ENCODE peak calls at places on chromosome 18, in seven cellular contexts. F is foreskin fibroblast, Z is lower lobe of right lung, O is AG04449, R is tibial artery, E is IMR-90, I is HFF-Myc. U is an unnamed sample.

GRCh38 chr18:78304199-78304826 is 675.3 kb upstream of the SALL3 start:
- DNase-seq in Z (no peak), I (no peak), O (no peak), E (no peak), R (no peak), F (no peak), U (no peak)

GRCh38 chr18:68034293-68034692 is 517.8 kb upstream of the DSEL start:
- DNase-seq in Z (no peak), E (peak), O (no peak), R (no peak), F (peak), I (peak), U (no peak)

GRCh38 chr18:41073372-41073954 is 881.6 kb upstream of the PIK3C3 start:
- DNase-seq in I (peak), F (peak), E (peak), R (no peak), O (peak), Z (no peak), U (peak)

GRCh38 chr18:21155443-21155842 is 43.8 kb upstream of the ROCK1 start:
- DNase-seq in R (no peak), O (no peak), F (no peak), I (no peak), E (no peak), Z (no peak), U (no peak)

GRCh38 chr18:70280007-70280925 is 8.6 kb upstream of the SOCS6 start:
- DNase-seq in Z (no peak), E (peak), F (peak), R (no peak), I (no peak), O (no peak), U (no peak)

GRCh38 chr18:46426311-46427047 is 230.5 kb downstream of the LOXHD1 start:
- DNase-seq in F (no peak), Z (no peak), I (no peak), O (no peak), R (no peak), E (no peak), U (no peak)

GRCh38 chr18:3836937-3837336 is 387.0 kb downstream of the TGIF1 start:
- DNase-seq in E (no peak), I (no peak), Z (no peak), F (no peak), O (no peak), R (no peak), U (no peak)

GRCh38 chr18:2108581-2108980 is 462.7 kb downstream of the METTL4 start:
- DNase-seq in E (no peak), Z (no peak), F (no peak), R (no peak), I (no peak), O (no peak), U (peak)

GRCh38 chr18:2402084-2402483 is 169.2 kb downstream of the METTL4 start:
- DNase-seq in O (peak), I (no peak), Z (no peak), R (no peak), F (no peak), E (peak), U (no peak)

GRCh38 chr18:76405761-76406356 is 89.2 kb downstream of the ZNF516 start:
- DNase-seq in I (no peak), F (no peak), Z (peak), E (peak), R (no peak), O (no peak), U (no peak)

GRCh38 chr18:12628706-12629702 is 28.9 kb downstream of the SPIRE1 start:
- DNase-seq in F (peak), R (no peak), E (peak), Z (no peak), O (no peak), I (no peak), U (no peak)

GRCh38 chr18:77899972-77900754 is 650.5 kb downstream of the GALR1 start:
- DNase-seq in E (no peak), I (no peak), O (no peak), R (no peak), Z (no peak), F (peak), U (no peak)

GRCh38 chr18:36446059-36446458 is 148.5 kb downstream of the FHOD3 start:
- DNase-seq in I (no peak), Z (no peak), F (no peak), E (peak), O (no peak), R (no peak), U (no peak)

GRCh38 chr18:27428120-27428519 is 243.0 kb upstream of the CHST9 start:
- DNase-seq in I (no peak), R (no peak), F (no peak), Z (no peak), E (no peak), O (no peak), U (no peak)

GRCh38 chr18:9417081-9417841 is 58.1 kb upstream of the RALBP1 start:
- DNase-seq in O (peak), I (no peak), Z (peak), F (peak), R (no peak), E (peak), U (peak)

GRCh38 chr18:42752921-42753320 is 362.6 kb downstream of the RIT2 start:
- DNase-seq in R (no peak), Z (no peak), E (no peak), O (no peak), F (no peak), I (no peak), U (no peak)

GRCh38 chr18:53534695-53535094 is 689.8 kb downstream of the MBD2 start:
- DNase-seq in Z (no peak), R (no peak), E (no peak), F (no peak), I (no peak), O (no peak), U (no peak)

GRCh38 chr18:46759885-46760284 is 3.0 kb upstream of the ST8SIA5 start:
- DNase-seq in F (no peak), Z (no peak), I (no peak), R (no peak), E (no peak), O (no peak), U (no peak)

GRCh38 chr18:65735166-65735565 is 15.6 kb upstream of the CDH7 start:
- DNase-seq in I (no peak), Z (no peak), F (no peak), O (no peak), R (no peak), E (no peak), U (no peak)

GRCh38 chr18:45384137-45384998 is 230.9 kb upstream of the SLC14A2 start:
- DNase-seq in E (peak), I (peak), R (no peak), Z (no peak), O (no peak), F (no peak), U (no peak)

GRCh38 chr18:35697869-35698268 is 116.3 kb downstream of the GALNT1 start:
- DNase-seq in F (no peak), R (no peak), I (no peak), E (no peak), O (no peak), Z (no peak), U (no peak)

GRCh38 chr18:70024088-70024487 is 76.4 kb upstream of the CD226 start:
- DNase-seq in Z (no peak), I (no peak), F (no peak), R (no peak), E (no peak), O (no peak), U (no peak)

GRCh38 chr18:7872569-7872968 is 305.5 kb downstream of the PTPRM start:
- DNase-seq in F (peak), I (peak), E (peak), Z (no peak), O (no peak), R (no peak), U (no peak)

GRCh38 chr18:7876354-7876753 is 309.2 kb downstream of the PTPRM start:
- DNase-seq in Z (no peak), I (no peak), E (no peak), R (no peak), F (no peak), O (no peak), U (no peak)

GRCh38 chr18:7873316-7873715 is 306.2 kb downstream of the PTPRM start:
- DNase-seq in O (no peak), R (no peak), I (no peak), E (no peak), F (no peak), Z (no peak), U (no peak)

GRCh38 chr18:7870855-7871254 is 303.7 kb downstream of the PTPRM start:
- DNase-seq in E (peak), O (no peak), R (no peak), F (peak), Z (no peak), I (peak), U (no peak)

DNA sequence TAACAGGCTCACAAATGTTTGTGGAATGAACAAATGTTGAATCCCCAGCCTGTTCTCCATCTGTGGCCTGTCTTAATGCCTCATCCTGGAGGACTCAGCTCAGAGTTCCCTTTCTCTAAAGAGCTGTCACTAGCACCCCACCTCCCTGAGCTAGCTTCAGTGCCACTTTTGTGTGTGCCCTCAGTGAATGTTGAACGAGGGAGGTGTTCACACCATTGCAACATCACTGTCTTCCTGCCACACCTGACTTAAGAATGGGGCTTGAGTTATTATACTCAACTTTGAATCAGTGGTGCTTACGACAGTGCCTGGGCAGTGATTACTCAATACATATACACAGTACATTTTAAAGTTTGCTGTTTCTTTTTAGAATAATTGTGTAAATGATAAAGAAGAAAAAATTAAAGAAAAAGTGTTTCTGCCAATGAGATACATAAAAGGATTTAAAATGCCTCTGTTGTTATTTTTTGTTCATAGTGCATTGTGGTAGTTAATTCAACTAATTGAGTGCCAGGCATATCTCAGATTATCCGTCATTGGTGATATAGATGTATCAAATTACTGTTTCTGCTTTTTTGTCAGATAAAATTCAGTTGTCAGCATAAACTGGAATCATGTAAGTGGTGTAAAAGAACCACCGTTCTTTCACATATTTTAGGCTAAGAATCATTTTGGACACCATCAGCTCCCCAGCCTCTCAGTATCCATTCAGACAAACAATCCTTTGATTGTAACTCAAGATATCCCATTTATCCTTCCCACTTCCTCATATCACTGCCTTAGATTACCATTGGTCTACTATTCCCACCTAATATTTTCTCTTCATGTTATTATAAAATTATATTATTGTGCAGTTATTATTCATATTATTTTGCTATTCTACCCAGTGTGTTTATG is 304.7 kb downstream of the PTPRM start:
- DNase-seq in R (no peak), Z (no peak), F (no peak), O (no peak), I (no peak), E (peak), U (no peak)
- H3K4me3 ChIP-seq in R (no peak), Z (no peak), F (no peak), O (no peak), I (no peak), E (no peak), U (no peak)

GRCh38 chr18:48968412-48969215 is 17.8 kb upstream of the SMAD7 start:
- DNase-seq in E (no peak), I (no peak), Z (no peak), O (no peak), F (no peak), R (no peak), U (no peak)
- H3K4me3 ChIP-seq in E (no peak), I (no peak), Z (no peak), O (no peak), F (no peak), R (no peak), U (no peak)

DNA sequence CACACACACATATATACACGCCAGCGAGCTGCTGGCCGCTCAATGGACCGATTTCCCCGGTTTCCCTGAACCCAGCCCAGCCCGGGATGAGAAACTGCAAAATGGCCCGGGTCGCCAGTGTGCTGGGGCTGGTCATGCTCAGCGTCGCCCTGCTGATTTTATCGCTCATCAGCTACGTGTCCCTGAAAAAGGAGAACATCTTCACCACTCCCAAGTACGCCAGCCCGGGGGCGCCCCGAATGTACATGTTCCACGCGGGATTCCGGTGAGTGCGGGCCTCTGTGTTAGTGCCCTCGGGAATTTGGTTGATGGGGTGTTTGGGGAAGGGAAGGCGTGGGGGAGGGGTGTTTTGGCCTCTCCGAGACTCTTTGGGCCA is 392 bp downstream of the ST8SIA3 start:
- DNase-seq in I (no peak), O (no peak), Z (no peak), F (no peak), E (no peak), R (no peak), U (no peak)
- H3K4me3 ChIP-seq in I (no peak), O (no peak), Z (no peak), F (no peak), E (no peak), R (no peak), U (no peak)

DNA sequence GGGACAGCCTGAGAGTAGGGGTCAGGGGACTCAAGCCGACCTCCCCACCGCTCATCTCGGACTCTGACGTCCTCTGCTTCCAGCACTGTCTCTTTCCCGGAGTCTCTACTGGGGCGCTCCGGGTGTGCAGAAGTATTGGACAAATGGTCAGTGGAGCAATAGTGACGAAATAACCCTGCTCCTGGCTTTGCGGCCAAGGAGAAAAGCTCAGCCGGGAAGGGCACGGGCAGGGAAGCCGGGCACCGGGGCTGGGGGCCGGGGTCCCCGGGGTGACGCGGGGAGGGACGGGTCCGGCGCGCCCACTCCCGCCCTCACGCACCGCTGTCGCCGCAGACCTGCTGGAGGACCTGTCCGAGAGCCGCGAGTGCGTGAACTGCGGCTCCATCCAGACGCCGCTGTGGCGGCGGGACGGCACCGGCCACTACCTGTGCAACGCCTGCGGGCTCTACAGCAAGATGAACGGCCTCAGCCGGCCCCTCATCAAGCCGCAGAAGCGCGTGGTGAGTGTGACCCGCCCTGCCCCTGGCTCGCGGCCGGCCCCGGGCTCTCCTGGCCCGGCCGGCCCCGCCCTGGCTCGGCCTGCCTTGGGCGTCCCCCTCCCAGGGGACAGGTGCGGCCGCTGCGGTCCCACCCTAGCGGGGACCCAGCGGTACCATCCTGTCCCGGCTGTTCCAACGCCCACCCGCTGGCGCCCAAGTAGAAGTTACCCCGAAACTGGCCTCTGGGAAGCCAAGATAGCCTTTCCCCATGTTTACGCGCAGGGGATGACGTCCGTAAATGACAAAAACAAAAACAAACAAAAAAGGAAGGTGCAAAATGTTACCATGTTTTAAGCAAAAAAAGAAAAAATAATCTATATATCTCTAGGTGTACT is 7.5 kb downstream of the GATA6 start:
- DNase-seq in E (no peak), O (no peak), Z (peak), R (no peak), F (no peak), I (no peak), U (no peak)
- H3K4me3 ChIP-seq in E (no peak), O (no peak), Z (peak), R (peak), F (no peak), I (no peak), U (peak)

DNA sequence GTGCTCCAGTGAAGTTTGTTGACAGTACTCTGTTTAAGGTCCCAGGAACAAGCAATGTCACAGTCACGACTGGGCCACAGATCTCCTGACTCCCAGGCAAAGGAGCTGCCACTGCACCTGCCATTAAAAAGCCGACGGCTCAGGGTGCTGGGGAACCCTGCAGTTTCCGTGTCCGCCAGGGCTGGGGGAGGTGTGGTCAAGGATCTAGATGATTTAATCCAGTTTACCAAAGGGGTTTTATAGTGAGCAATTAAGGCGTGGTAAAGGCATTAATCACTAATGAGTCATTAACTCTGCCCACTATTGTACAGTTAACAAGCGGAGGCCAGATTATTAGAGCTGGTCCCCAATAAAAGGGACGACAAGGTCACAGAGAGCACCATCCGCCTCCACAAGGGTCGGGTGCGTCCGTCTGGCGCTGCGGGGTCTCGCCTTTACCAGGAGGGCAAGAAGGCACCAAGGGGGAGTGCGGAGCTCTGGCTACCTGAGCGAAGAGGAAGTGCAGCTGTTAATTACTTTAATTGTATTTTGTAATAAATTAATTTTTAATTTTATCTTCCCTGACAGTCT is 9.6 kb downstream of the RAX start:
- DNase-seq in I (no peak), R (no peak), E (no peak), O (no peak), F (no peak), Z (no peak), U (no peak)
- H3K4me3 ChIP-seq in I (no peak), R (no peak), E (no peak), O (no peak), F (no peak), Z (no peak), U (no peak)

DNA sequence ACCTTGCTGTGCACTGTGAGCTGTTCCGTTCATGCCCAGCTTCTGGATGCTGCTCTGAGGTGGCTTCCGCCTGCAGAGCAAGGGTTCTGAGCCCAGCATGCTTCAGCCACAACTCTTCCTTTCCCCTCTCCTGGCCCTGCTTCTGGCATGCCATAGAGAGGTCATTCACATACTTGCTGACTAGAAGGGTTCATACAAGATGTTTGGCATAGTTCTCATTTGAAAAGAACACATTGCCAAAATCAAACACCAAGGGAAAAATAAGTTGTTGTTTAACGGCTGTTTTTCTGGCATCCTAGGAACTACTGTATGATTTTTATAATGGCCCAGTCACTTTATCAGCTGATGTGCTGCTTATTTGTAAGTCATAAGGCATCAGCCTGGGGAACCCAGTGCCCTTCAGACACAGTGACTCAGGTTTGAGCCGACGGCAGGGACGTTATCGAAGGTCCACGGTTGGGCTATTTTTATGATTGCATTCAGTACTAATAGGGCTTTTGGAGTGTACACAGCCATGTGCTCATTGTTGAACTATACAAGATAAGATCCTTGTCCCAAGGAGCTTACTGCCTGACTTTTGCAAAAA is 53.9 kb upstream of the CTAGE1 start:
- DNase-seq in F (no peak), R (peak), Z (no peak), I (no peak), E (peak), O (no peak), U (no peak)
- H3K4me3 ChIP-seq in F (no peak), R (no peak), Z (no peak), I (no peak), E (no peak), O (no peak), U (no peak)

GRCh38 chr18:24397131-24397693 is 412 bp downstream of the OSBPL1A start:
- DNase-seq in R (peak), O (peak), Z (peak), I (no peak), E (peak), F (peak), U (peak)

GRCh38 chr18:24397694-24398365 is at the start of gene OSBPL1A:
- DNase-seq in E (peak), I (peak), F (peak), Z (peak), R (peak), O (peak), U (peak)

GRCh38 chr18:24396082-24396623 is 1.5 kb downstream of the OSBPL1A start:
- DNase-seq in I (no peak), O (no peak), R (no peak), F (no peak), E (peak), Z (no peak), U (no peak)

GRCh38 chr18:24398515-24398914 is 891 bp upstream of the OSBPL1A start:
- DNase-seq in I (no peak), Z (no peak), R (no peak), F (peak), O (no peak), E (peak), U (no peak)

GRCh38 chr18:24395049-24395780 is 2.4 kb downstream of the OSBPL1A start:
- DNase-seq in O (no peak), Z (no peak), I (no peak), F (peak), R (no peak), E (peak), U (no peak)
- H3K4me3 ChIP-seq in O (no peak), Z (no peak), I (peak), F (no peak), R (no peak), E (no peak), U (no peak)